ENCODE peak calls at places on chromosomes 11 and 22, in four cellular contexts. V is K562, G is A549, K is GM12878. U is an unnamed sample.

GRCh38 chr11:72924568-72925190 is 110.5 kb downstream of the ATG16L2 start:
- DNase-seq in G (peak), K (peak), V (no peak), U (peak)

GRCh38 chr11:838441-839279 is 3.7 kb downstream of the POLR2L start:
- DNase-seq in K (no peak), V (no peak), G (peak), U (peak)

GRCh38 chr22:20536590-20537324 is 29.3 kb downstream of the MED15 start:
- DNase-seq in V (peak), K (no peak), G (no peak), U (no peak)

GRCh38 chr11:122305018-122305417 is 189.0 kb upstream of the BLID start:
- DNase-seq in K (no peak), V (no peak), G (no peak), U (no peak)

GRCh38 chr11:73349633-73350032 is 26.6 kb upstream of the RELT start:
- DNase-seq in G (no peak), K (no peak), V (no peak), U (no peak)

GRCh38 chr22:40805239-40805638 is 13.9 kb downstream of the SLC25A17 start:
- DNase-seq in V (no peak), K (no peak), G (no peak), U (no peak)

GRCh38 chr11:27783701-27784355 is 83.6 kb upstream of the BDNF start:
- DNase-seq in G (no peak), K (no peak), V (no peak), U (no peak)

GRCh38 chr11:11669447-11669846 is 47.6 kb upstream of the GALNT18 start:
- DNase-seq in G (no peak), K (no peak), V (no peak), U (no peak)

DNA sequence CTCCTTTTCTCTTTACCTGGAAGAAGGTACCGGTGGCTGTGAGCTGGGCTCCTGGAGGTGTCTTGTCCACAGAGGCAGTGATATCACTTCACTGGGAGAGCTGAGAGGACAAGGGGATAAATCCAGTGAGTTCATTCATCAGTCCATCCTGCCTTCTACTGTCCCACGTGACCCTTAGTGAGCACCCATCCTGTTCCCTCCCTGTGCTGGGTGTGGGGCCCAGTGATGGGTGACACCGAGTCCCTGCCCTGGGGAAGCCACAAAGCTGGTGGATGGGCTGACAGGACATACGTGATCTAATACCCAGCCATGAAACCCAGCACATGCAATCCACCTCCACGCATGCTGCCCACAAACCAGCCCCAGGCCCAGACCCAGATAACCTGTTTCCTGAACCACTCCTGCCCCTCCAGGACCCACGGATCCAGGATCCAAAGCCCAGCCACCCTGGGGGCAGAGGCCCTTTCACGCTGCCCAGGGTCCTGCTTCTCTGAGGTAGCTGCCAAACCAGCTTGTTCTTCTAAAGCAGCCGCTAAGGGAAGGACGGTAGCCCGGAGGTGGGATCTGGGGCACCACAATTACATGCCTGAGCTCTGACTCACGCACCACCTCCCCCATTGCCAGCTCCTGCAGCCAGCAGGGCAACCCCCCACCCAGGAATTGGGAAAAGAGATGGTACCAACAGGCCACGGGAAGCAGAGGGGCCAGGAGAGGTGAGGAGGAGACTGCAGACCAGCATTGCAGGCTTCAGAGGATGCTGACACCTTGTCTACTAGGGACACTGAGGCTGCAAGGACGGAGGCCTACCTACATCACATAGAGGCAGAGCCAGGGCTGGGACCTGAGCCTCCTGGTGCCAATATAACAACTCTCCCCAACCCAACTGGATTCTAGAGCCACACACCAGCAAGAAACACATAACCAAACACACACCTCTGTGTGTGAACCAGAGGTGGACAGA is 35.2 kb downstream of the GDPD5 start:
- DNase-seq in V (no peak), K (no peak), G (no peak), U (no peak)
- TF ChIP-seq CHD4 in V (no peak), K (no peak), G (no peak), U (no peak)

GRCh38 chr11:69700278-69701140 is 3.3 kb downstream of the FGF19 start:
- DNase-seq in K (no peak), V (peak), G (peak), U (peak)
- TF ChIP-seq CHD4 in K (no peak), V (no peak), G (no peak), U (no peak)

DNA sequence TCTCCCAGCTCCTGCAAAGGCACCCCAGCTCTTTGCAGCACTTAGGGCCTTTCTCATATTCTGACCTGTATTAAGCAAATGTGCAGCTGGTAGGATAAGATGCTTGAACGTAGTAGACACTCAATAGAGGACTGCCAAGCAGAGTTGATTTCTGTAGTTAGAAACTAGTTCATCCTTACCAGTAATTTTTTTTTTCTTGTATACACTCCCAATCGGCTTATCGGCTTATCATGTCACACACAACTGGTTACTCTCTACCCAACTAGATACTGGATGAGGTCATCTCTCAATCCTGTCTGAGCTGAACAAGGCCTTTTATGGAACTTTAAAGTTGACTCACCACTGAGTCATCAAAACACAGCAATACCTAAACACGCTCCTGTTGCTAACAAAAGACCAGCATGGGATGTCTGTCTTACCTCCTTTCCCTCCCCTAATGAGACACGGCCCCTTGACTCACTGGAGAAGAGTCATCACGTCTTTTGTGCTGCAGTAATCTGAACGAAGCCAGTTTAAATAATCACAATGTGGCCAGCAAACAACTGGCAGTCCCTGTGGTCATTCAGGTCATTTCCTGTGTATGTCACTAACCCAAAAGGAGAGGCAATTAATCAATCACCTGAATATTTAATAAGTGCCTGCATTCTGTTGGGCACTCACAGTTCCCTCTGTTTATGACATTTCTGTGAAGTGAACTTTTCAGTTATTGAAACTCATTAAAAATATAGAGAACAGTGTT is 7.5 kb upstream of the WEE1 start:
- DNase-seq in V (peak), G (peak), K (peak), U (peak)
- TF ChIP-seq CHD4 in V (no peak), G (no peak), K (no peak), U (no peak)

GRCh38 chr11:8019671-8020597 is 32.8 kb downstream of the EIF3F start:
- DNase-seq in G (peak), V (no peak), K (no peak), U (no peak)
- TF ChIP-seq CHD4 in G (no peak), V (no peak), K (no peak), U (no peak)

DNA sequence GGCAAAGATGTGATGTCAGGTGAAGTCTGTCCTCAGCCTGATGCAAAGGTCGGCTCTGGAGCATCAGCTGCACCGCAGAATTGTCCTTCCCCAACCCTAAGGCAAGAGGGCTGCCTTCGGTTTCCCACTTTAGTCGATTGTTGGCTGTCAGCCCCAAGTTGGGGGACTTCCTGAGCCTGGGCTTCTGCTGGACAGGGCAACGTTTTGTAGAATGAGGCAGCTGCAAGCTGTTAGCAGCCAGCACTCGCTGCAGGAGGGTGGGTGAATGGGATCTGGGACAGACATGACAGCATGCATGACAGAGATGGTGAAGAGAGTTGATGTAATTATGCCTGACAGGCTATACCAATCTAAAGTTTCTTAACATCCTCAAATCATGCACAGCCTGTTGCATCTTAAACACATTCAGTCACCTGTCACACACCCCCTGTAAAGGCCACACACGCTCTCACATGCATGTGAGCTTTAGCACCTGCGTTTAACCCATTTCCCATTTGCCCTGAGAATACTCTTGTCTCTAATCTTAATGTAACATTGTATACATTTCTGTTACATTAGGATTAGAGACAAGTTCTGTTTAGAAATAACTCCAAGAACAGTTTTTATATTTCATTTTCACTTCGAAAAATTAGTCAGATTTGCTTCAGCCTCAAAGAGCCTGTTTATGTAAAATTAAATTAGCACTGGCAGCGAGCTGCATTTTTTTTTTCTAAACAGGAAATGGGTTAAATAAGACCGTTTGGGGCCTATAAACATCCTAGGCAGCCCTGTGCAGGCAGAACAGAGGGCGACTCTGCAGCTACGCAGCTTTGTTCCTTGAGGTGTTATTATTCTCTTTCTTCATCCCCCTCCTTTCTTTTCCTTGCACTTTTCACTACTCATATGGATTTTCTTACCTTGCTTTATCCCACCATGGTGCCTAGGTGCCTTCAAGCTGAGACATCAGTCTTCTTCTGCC is 49.0 kb downstream of the CWC15 start:
- DNase-seq in K (no peak), V (no peak), G (no peak), U (no peak)
- TF ChIP-seq CHD4 in K (no peak), V (no peak), G (no peak), U (no peak)

DNA sequence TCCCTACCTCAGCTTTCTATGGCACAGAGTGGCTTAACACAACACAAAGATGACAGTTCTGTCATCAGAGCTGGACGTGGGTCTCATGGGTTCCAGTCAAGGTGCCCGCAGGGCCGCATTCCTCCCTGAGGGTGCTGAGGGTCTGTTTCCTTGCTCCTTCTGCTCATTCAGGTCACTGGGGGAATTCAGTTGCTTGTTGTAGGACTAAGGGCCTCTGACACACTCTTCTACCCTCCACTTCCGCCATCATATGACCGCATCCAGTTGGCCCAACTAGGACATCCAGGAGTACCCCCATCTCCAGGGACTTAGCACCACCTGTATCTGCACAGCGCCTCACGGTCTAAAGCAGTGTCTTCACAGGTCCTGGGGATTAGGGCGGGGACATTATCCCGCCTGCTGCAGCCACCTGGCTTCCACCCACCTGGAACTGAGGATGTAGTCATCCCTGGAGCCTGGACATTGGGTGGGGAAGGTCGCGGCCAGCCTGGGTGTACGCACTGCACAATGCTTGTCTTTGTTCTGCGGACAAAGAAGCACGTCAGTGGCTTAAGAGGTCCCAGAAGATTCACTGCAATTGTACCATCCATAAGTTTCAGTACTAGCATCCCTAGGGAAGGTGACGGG is 342.3 kb upstream of the B3GAT1 start:
- DNase-seq in K (no peak), V (no peak), G (no peak), U (no peak)
- TF ChIP-seq CHD4 in K (no peak), V (no peak), G (no peak), U (no peak)

DNA sequence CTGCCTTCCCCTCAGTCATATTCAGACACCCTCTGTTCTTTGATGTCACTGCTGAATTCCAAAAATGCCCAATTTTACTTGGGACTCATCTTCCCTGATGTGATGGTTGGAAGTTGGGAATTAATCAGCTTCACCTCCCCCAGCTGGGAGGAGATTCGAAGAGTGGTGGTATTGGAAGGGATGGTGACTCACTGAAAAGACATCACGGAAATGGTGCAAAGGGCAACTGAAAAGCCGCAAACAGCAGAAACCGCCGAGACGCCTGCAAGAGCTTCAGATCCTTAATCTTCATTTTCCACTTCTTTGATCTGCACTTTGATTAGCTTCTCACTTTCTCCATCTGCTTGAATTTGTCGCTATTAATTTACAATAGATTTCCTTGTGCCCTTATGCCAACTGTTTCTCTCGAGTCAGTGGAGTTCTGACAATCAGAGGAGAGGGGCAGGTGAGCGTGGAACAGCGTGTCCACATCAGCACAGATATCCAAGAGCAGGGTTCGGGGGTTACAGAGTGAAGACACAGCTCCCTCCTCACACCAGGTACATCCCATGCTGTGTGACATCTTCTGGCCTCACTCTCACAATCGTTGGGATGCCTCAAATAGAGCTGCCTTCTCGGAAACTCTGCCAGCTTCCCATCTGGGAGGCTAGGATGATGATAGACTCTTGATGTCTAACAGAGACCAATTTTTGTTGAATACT is 325.4 kb downstream of the BRD1 start:
- DNase-seq in G (peak), V (no peak), K (no peak), U (peak)
- TF ChIP-seq CHD4 in G (no peak), V (no peak), K (no peak), U (no peak)

GRCh38 chr22:46007848-46008261 is 30.9 kb upstream of the WNT7B start:
- DNase-seq in V (no peak), G (no peak), K (no peak), U (no peak)

GRCh38 chr22:46009730-46010129 is 32.8 kb upstream of the WNT7B start:
- DNase-seq in G (no peak), K (no peak), V (no peak), U (no peak)

GRCh38 chr22:46010177-46010867 is 33.4 kb upstream of the WNT7B start:
- DNase-seq in V (no peak), K (no peak), G (no peak), U (no peak)

GRCh38 chr22:46008291-46008690 is 31.3 kb upstream of the WNT7B start:
- DNase-seq in K (no peak), V (no peak), G (no peak), U (no peak)

GRCh38 chr22:46008836-46009596 is 32.1 kb upstream of the WNT7B start:
- DNase-seq in K (no peak), G (no peak), V (no peak), U (no peak)
- TF ChIP-seq CHD4 in K (no peak), G (no peak), V (no peak), U (no peak)

DNA sequence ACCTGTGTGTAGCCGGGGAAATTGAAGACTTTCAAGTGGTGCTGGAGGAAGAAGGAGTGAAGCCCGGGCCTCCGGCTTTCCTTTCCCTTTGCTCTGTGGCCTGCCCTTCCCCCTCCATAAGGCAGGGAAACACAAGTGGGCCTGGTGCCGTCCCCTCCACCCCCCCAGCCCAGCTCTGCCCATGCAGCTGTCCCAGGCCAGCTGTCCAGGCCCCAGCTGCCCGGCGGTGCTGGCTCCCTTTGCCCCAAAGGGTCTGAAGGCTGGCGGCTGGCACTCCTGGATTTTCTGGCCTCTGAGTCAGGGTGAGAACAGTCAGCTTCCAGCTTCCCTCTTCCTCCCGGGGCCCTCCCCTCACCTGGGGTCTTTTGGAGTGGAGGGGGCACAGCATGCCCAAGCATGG is 27.7 kb downstream of the CD82 start:
- DNase-seq in K (no peak), G (no peak), V (no peak), U (no peak)
- TF ChIP-seq CHD4 in K (no peak), G (no peak), V (no peak), U (no peak)

DNA sequence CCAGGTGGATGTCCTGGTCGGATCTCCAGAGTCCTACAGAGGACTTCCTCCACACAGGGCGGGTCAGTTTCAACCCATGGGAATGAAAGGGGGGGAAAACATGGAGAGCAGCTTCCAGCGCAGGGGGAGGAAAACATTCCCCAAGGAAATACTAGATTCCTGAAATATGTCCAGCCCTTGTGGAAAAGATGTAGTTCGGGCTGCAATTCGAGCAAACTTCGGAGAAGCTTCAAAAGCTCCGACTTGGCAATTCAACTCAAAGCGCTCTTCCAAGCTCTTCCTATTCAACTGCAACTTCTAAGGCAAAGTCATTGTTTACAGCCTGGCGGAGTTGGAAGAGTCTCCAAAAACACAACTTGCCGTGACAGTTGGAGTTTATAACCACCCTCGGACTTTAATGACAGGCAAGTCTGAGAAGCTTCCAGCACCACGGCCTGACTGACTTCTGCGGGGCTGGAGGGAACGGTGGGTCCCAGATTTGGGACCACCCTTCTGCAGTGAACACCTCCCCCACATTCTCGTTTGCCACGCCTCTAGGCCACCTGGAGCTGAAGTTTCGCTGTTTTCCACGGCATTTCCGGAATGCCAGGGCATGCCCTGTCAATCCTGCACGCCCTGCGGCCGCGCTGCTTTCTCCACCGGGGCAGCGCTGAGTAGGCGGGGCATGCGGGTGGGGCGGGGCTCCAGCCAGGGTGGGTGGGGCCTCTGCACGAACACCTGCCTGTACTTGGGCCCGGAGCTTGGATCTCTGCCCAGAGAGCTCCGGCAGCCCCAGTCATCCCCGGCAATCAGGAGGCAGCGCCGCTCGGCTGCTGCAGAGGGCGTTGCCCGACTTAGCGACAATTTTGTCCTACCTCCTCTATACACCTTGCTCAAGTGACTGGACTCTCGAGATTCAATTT is 49.0 kb upstream of the BIRC3 start:
- DNase-seq in K (peak), V (peak), G (peak), U (peak)
- TF ChIP-seq CHD4 in K (no peak), V (no peak), G (no peak), U (no peak)

U was measured in HepG2.